ENCODE peak calls at places on chromosome 21, in six cellular contexts. E is upper lobe of left lung, P is A549, U is HepG2, K is GM12878, H is K562. Y is an unnamed sample.

GRCh38 chr21:27812279-27812678 is 845.4 kb upstream of the ADAMTS5 start:
- ATAC-seq in E (no peak), P (no peak), U (no peak), K (no peak), H (no peak), Y (no peak)

GRCh38 chr21:44867999-44868700 is 5.3 kb downstream of the PTTG1IP start:
- ATAC-seq in E (no peak), P (no peak), U (no peak), K (peak), H (no peak), Y (no peak)

GRCh38 chr21:36188081-36188681 is 31.6 kb downstream of the DOP1B start:
- ATAC-seq in E (peak), P (peak), U (peak), K (no peak), H (no peak), Y (no peak)

GRCh38 chr21:38822754-38823374 is 17.1 kb downstream of the ETS2 start:
- ATAC-seq in E (no peak), P (no peak), U (no peak), K (no peak), H (no peak), Y (no peak)

GRCh38 chr21:36910581-36911307 is 55.7 kb downstream of the HLCS start:
- ATAC-seq in E (peak), P (peak), U (no peak), K (no peak), H (no peak), Y (no peak)

GRCh38 chr21:32648165-32648564 is 36.0 kb upstream of the CFAP298 start:
- ATAC-seq in E (no peak), P (no peak), U (no peak), K (no peak), H (no peak), Y (no peak)

GRCh38 chr21:28160378-28160777 is 832.3 kb downstream of the LTN1 start:
- ATAC-seq in E (no peak), P (no peak), U (no peak), K (no peak), H (no peak), Y (peak)

GRCh38 chr21:32475162-32475812 is 62.8 kb downstream of the EVA1C start:
- ATAC-seq in E (no peak), P (no peak), U (no peak), K (no peak), H (no peak), Y (peak)

GRCh38 chr21:44838038-44838895 is 20.4 kb upstream of the SUMO3 start:
- ATAC-seq in E (peak), P (peak), U (peak), K (no peak), H (peak), Y (no peak)

GRCh38 chr21:36663033-36663855 is 35.7 kb upstream of the SIM2 start:
- ATAC-seq in E (no peak), P (no peak), U (no peak), K (no peak), H (no peak), Y (no peak)

GRCh38 chr21:24729568-24729967 is 877.7 kb downstream of the MRPL39 start:
- ATAC-seq in E (no peak), P (no peak), U (no peak), K (no peak), H (no peak), Y (no peak)

GRCh38 chr21:26804895-26805609 is 40.2 kb downstream of the ADAMTS1 start:
- ATAC-seq in E (no peak), P (no peak), U (no peak), K (no peak), H (no peak), Y (no peak)

GRCh38 chr21:25368531-25368930 is 238.8 kb downstream of the MRPL39 start:
- ATAC-seq in E (no peak), P (no peak), U (no peak), K (no peak), H (no peak), Y (no peak)

GRCh38 chr21:41597811-41598231 is 89.9 kb upstream of the TMPRSS2 start:
- ATAC-seq in E (no peak), P (no peak), U (no peak), K (no peak), H (no peak), Y (no peak)

GRCh38 chr21:35368326-35368725 is 319.2 kb upstream of the RUNX1 start:
- ATAC-seq in E (no peak), P (no peak), U (no peak), K (no peak), H (peak), Y (no peak)

GRCh38 chr21:41622831-41623548 is 115.0 kb upstream of the TMPRSS2 start:
- ATAC-seq in E (peak), P (no peak), U (no peak), K (peak), H (no peak), Y (no peak)

GRCh38 chr21:32412998-32413504 is 545 bp downstream of the EVA1C start:
- ATAC-seq in E (peak), P (no peak), U (peak), K (no peak), H (no peak), Y (peak)

GRCh38 chr21:30486180-30486579 is 1.1 kb downstream of the KRTAP19-2 start:
- ATAC-seq in E (no peak), P (no peak), U (no peak), K (no peak), H (no peak), Y (no peak)

GRCh38 chr21:44024895-44025353 is 12.8 kb downstream of the TRAPPC10 start:
- ATAC-seq in E (peak), P (no peak), U (peak), K (peak), H (peak), Y (peak)

DNA sequence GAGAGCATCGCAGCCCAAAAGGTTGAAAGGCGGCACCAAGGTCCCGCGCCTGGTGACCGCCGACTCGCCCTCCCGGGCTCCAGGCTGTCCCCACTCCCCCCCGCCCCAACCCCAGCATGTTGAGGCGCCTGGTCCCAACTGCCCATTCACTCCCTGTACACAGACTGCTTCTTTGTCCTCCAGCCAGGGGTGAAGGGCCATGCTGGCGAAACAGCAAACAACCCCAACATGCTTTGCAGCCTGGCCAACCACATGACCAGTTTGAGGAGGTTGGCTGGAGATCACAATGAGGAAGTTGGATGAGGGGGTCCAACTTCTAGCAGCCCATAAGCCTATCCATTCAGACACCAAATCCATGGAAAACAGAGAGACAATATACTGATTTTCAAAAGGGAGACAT is 13.5 kb downstream of the PDE9A start:
- ATAC-seq in E (no peak), P (no peak), U (no peak), K (no peak), H (no peak), Y (no peak)
- H3K27ac ChIP-seq in E (no peak), P (no peak), U (no peak), K (no peak), H (no peak), Y (peak)

DNA sequence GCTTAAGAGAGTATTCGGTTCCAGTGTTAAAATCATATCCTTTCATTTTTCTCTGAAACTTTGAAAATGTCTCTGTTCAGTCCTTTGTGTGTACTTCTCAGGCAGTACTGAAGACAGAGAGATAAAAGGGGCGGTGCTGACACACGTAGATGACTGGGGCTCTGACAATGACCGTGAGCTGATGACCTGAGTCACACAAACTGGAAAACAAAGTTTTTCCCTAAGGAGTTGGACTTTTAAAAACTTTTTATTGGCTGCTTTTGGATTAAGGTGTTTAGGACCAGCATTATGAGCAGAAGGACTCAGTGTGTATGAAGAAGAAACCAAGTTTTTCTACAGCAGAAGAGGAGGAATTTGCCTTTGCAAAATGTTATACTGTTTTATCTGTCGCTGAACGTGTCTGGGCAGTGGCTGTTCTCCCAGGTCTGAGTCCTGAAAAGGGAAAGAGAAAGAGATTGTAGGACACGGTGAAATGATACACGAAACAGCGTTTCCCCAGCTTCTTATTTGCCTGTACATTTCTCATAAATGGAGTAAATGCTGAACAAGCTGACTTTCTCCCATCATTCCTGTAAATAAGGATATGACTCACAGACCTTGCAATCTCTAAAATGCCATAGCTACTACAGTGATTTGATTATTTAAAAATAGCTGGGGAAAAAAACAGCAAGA is 51.5 kb downstream of the MAP3K7CL start:
- ATAC-seq in E (peak), P (peak), U (peak), K (no peak), H (peak), Y (peak)
- TF ChIP-seq EP300 in E (peak), P (no peak), U (no peak), K (no peak), H (no peak), Y (no peak)

DNA sequence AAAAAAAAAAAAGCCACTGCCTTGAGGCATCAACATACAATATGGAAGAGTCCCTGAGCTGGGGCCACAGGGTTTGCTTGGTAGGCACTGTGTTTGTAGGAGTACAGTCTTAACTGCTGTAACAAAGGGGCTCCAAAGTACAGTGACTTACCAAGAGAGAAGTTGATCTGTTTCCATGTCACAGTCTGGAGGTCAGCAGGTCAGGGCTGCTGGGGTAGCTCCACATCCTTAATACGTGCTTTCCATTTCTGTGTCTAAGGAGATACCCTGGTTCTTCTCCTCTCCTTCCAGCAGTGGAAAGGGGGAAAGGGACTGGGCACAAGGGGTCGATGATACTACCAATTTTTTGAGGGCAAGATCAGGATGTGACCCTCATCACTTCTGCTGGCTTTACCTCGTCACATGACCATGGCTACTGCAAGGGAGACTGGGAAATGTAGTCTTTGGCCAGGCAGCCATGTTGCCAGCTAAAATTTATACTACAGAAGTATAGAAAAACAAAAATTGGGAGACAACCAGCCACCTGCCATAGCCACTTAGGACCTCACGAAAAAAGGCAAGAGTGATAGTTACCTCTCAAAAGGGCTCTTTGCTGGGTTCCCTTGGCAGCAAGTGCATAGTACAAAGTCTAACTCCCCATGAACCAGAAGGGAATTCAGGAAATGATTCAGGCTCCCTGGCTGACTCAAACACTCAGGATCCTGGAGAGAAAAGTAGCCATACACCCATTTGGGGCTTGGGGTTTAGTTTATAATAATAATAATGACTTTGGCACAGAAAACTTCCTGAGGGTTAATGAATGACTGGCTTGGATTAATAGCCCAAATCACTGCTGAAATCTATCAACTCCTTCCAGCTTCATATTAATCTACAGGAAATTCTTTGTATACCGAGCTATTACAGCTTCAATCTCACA is 52.7 kb upstream of the ATP5PO start:
- ATAC-seq in E (no peak), P (peak), U (peak), K (peak), H (peak), Y (peak)
- H3K27ac ChIP-seq in E (no peak), P (peak), U (no peak), K (no peak), H (no peak), Y (no peak)

GRCh38 chr21:20404915-20405314 is 593.3 kb upstream of the NCAM2 start:
- ATAC-seq in E (no peak), P (no peak), U (no peak), K (no peak), H (peak), Y (no peak)
- TF ChIP-seq EP300 in E (no peak), P (no peak), U (no peak), K (no peak), H (no peak), Y (no peak)

DNA sequence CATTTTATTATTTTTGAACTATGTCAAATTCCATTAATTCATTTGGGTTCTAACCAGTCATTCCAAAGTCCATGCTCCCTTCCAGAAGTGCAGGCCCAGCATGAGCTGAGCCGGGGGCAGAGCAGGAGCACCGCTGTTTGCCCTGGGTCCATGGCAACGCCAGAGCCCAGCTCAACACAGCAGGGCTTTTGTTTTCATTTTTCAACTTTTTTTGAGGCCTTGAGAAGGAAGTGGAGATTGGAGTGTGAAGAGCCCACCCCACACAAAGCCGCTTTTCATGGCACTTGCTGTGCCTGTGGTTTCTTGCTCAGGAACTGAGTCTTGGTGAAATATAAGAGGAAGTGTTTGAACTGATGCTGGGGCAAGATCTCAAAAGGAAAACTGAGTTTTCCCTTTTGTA is 13.2 kb upstream of the PRMT2 start:
- ATAC-seq in E (peak), P (no peak), U (peak), K (peak), H (no peak), Y (peak)
- H3K27ac ChIP-seq in E (no peak), P (no peak), U (peak), K (peak), H (no peak), Y (peak)